ENCODE peak calls at places on chromosomes 4 and X, in six cellular contexts. K is hepatocyte; P is D721Med; J is CD4-positive, alpha-beta T cell; Q is neural crest cell; E is OCI-LY7. I is an unnamed sample.
A peak's percentile ranks its signal among the peaks of the same experiment; 100 is the strongest.

GRCh38 chr4:2330119-2331042 is 68.5 kb upstream of the MXD4 start:
- DNase-seq in K (peak; percentile 65), P (no peak), J (no peak), Q (no peak), E (no peak), I (no peak)

GRCh38 chr4:153603258-153603657 is 80.8 kb upstream of the TLR2 start:
- DNase-seq in K (no peak), P (no peak), J (no peak), Q (no peak), E (no peak), I (no peak)

GRCh38 chr4:152259866-152260265 is 276.0 kb downstream of the FBXW7 start:
- DNase-seq in K (no peak), P (no peak), J (no peak), Q (no peak), E (no peak), I (no peak)

GRCh38 chrX:149829751-149830191 is 48.0 kb downstream of the MAGEA9 start:
- DNase-seq in K (no peak), P (no peak), J (no peak), Q (no peak), E (no peak), I (no peak)

GRCh38 chr4:54085284-54085683 is 14.7 kb upstream of the GSX2 start:
- DNase-seq in K (no peak), P (no peak), J (no peak), Q (no peak), E (no peak), I (no peak)

GRCh38 chrX:108033890-108034289 is 11.0 kb upstream of the VSIG1 start:
- DNase-seq in K (no peak), P (no peak), J (no peak), Q (no peak), E (no peak), I (no peak)

GRCh38 chr4:155960522-155960921 is 6.9 kb upstream of the CTSO start:
- DNase-seq in K (no peak), P (no peak), J (no peak), Q (no peak), E (no peak), I (no peak)

GRCh38 chr4:93648258-93648657 is 180.3 kb upstream of the ATOH1 start:
- DNase-seq in K (no peak), P (no peak), J (no peak), Q (no peak), E (no peak), I (no peak)

GRCh38 chr4:648579-649292 is 23.4 kb downstream of the PDE6B start:
- DNase-seq in K (no peak), P (no peak), J (no peak), Q (no peak), E (no peak), I (no peak)

GRCh38 chrX:26922278-26922677 is 540.9 kb downstream of the PPP4R3C start:
- DNase-seq in K (no peak), P (no peak), J (no peak), Q (no peak), E (no peak), I (no peak)

GRCh38 chr4:120844528-120844921 is 78.0 kb downstream of the PRDM5 start:
- DNase-seq in K (no peak), P (no peak), J (no peak), Q (no peak), E (no peak), I (no peak)

GRCh38 chrX:132090370-132091152 is 37.3 kb downstream of the FRMD7 start:
- DNase-seq in K (no peak), P (no peak), J (no peak), Q (no peak), E (no peak), I (no peak)

GRCh38 chrX:24264383-24264782 is 49.5 kb downstream of the SUPT20HL2 start:
- DNase-seq in K (no peak), P (no peak), J (no peak), Q (no peak), E (no peak), I (no peak)

GRCh38 chrX:153644356-153645125 is 2.5 kb upstream of the DUSP9 start:
- DNase-seq in K (no peak), P (no peak), J (no peak), Q (no peak), E (no peak), I (no peak)

GRCh38 chrX:105190252-105190853 is 30.1 kb downstream of the TEX13A start:
- DNase-seq in K (peak; percentile 50), P (no peak), J (no peak), Q (peak; percentile 30), E (peak; percentile 9), I (peak; percentile 16)

GRCh38 chrX:74458738-74459137 is 37.4 kb downstream of the SLC16A2 start:
- DNase-seq in K (peak; percentile 18), P (no peak), J (no peak), Q (no peak), E (no peak), I (no peak)

GRCh38 chr4:109967798-109968520 is 55.3 kb downstream of the EGF start:
- DNase-seq in K (no peak), P (no peak), J (no peak), Q (no peak), E (no peak), I (no peak)

GRCh38 chr4:97150966-97151365 is 992.3 kb downstream of the STPG2 start:
- DNase-seq in K (no peak), P (no peak), J (no peak), Q (no peak), E (no peak), I (no peak)

GRCh38 chr4:168705121-168705520 is 208.3 kb downstream of the PALLD start:
- DNase-seq in K (no peak), P (no peak), J (no peak), Q (no peak), E (no peak), I (no peak)

GRCh38 chr4:77930876-77931275 is 68.2 kb downstream of the MRPL1 start:
- DNase-seq in K (no peak), P (no peak), J (no peak), Q (no peak), E (no peak), I (no peak)

GRCh38 chr4:133156096-133156495 is 7.0 kb downstream of the PCDH10 start:
- DNase-seq in K (no peak), P (no peak), J (no peak), Q (peak; percentile 29), E (no peak), I (no peak)

GRCh38 chrX:28876415-28876814 is 289.2 kb downstream of the IL1RAPL1 start:
- DNase-seq in K (no peak), P (no peak), J (no peak), Q (no peak), E (no peak), I (no peak)

GRCh38 chr4:76600447-76600846 is 165.4 kb downstream of the SHROOM3 start:
- DNase-seq in K (peak; percentile 40), P (no peak), J (no peak), Q (no peak), E (no peak), I (no peak)

GRCh38 chrX:15465896-15466651 is 27.1 kb downstream of the PIR start:
- DNase-seq in K (no peak), P (no peak), J (no peak), Q (no peak), E (peak; percentile 20), I (no peak)

GRCh38 chr4:10160280-10160856 is 43.8 kb upstream of the WDR1 start:
- DNase-seq in K (peak; percentile 42), P (no peak), J (no peak), Q (no peak), E (no peak), I (no peak)

GRCh38 chrX:9897761-9898161 is 69.4 kb upstream of the CLDN34 start:
- DNase-seq in K (no peak), P (no peak), J (no peak), Q (no peak), E (no peak), I (no peak)

GRCh38 chr4:77927991-77928925 is 65.6 kb downstream of the MRPL1 start:
- DNase-seq in K (peak; percentile 26), P (no peak), J (no peak), Q (no peak), E (no peak), I (no peak)

GRCh38 chr4:180141734-180142133 is 2101.5 kb upstream of the TENM3 start:
- DNase-seq in K (no peak), P (no peak), J (no peak), Q (no peak), E (no peak), I (no peak)

GRCh38 chr4:72997409-72997808 is 72.1 kb downstream of the COX18 start:
- DNase-seq in K (no peak), P (no peak), J (no peak), Q (no peak), E (no peak), I (no peak)

GRCh38 chrX:24377911-24378468 is 17.6 kb downstream of the SUPT20HL1 start:
- DNase-seq in K (no peak), P (no peak), J (no peak), Q (no peak), E (no peak), I (no peak)

GRCh38 chr4:26873391-26874026 is 12.9 kb downstream of the STIM2 start:
- DNase-seq in K (no peak), P (no peak), J (peak; percentile 28), Q (no peak), E (no peak), I (peak; percentile 26)

GRCh38 chr4:114209589-114209988 is 230.1 kb upstream of the ARSJ start:
- DNase-seq in K (no peak), P (no peak), J (no peak), Q (no peak), E (no peak), I (no peak)

GRCh38 chr4:114208747-114209146 is 229.3 kb upstream of the ARSJ start:
- DNase-seq in K (no peak), P (no peak), J (no peak), Q (no peak), E (no peak), I (no peak)
- TF ChIP-seq CTCF in K (no peak), P (no peak), J (no peak), Q (no peak), E (no peak), I (no peak)

GRCh38 chrX:151688695-151689094 is 6.6 kb upstream of the PRRG3 start:
- DNase-seq in K (no peak), P (no peak), J (no peak), Q (no peak), E (no peak), I (no peak)
- TF ChIP-seq CTCF in K (no peak), P (no peak), J (no peak), Q (no peak), E (no peak), I (no peak)

DNA sequence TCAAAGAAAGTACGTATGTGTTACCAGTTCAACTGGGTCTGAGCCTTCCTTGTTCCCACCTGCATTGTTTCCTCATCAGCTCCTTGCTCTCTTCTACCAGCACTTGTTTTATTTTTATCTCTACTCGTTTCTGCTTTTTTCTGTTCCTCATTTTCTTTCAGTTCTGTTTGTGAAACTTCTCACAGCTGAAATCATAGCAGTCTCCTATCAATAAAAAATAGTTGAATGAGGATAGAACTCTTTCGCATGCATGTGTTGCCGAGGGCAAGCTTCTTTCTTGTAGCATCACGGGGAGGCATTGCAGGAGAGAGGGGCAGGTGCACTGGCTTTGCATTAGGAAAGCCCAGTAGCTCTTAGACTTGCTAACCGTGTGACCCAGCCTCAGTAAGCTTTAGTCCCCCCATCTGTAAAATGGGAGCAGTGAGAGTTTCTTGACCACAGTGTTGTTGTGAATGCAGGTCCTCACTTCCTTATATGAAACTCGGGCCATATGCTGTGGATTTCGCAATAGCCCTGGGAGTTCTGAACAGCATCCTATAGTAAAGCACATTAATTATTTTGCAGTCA is 24.7 kb downstream of the OFD1 start:
- DNase-seq in K (no peak), P (no peak), J (no peak), Q (no peak), E (peak; percentile 83), I (peak; percentile 38)
- TF ChIP-seq CTCF in K (no peak), P (no peak), J (no peak), Q (no peak), E (no peak), I (no peak)

GRCh38 chr4:87985097-87985886 is 9.8 kb downstream of the SPP1 start:
- DNase-seq in K (peak; percentile 43), P (no peak), J (no peak), Q (peak; percentile 25), E (peak; percentile 42), I (peak; percentile 22)
- TF ChIP-seq CTCF in K (peak; percentile 39), P (peak; percentile 66), J (peak; percentile 52), Q (peak; percentile 51), E (peak; percentile 71), I (peak; percentile 43)

I was measured in GM10248.